ENCODE peak calls at places on chromosomes 12 and 14, in five cellular contexts. One of them, this sample, is unnamed.

GRCh38 chr14:104688755-104689619 is at the start of gene INF2:
- DNase-seq in left ventricle myocardium inferior: peak; percentile 69
- DNase-seq in neuronal stem cell: peak; percentile 54
- DNase-seq in K562: peak; percentile 91
- DNase-seq in upper lobe of left lung: peak; percentile 59
- DNase-seq in this sample: peak; percentile 37

GRCh38 chr12:1324099-1324498 is 270.3 kb downstream of the FBXL14 start:
- DNase-seq in left ventricle myocardium inferior: no peak
- DNase-seq in neuronal stem cell: no peak
- DNase-seq in K562: no peak
- DNase-seq in upper lobe of left lung: no peak
- DNase-seq in this sample: no peak

GRCh38 chr12:113577464-113578121 is 105.9 kb upstream of the LHX5 start:
- DNase-seq in left ventricle myocardium inferior: no peak
- DNase-seq in neuronal stem cell: no peak
- DNase-seq in K562: no peak
- DNase-seq in upper lobe of left lung: no peak
- DNase-seq in this sample: no peak

GRCh38 chr12:121803861-121804416 is at the start of gene SETD1B:
- DNase-seq in left ventricle myocardium inferior: peak; percentile 68
- DNase-seq in neuronal stem cell: no peak
- DNase-seq in K562: peak; percentile 33
- DNase-seq in upper lobe of left lung: peak; percentile 64
- DNase-seq in this sample: peak; percentile 60

GRCh38 chr14:99427632-99428315 is 52.9 kb downstream of the SETD3 start:
- DNase-seq in left ventricle myocardium inferior: no peak
- DNase-seq in neuronal stem cell: no peak
- DNase-seq in K562: no peak
- DNase-seq in upper lobe of left lung: no peak
- DNase-seq in this sample: no peak

GRCh38 chr12:107847830-107848229 is 73.3 kb downstream of the ASCL4 start:
- DNase-seq in left ventricle myocardium inferior: no peak
- DNase-seq in neuronal stem cell: no peak
- DNase-seq in K562: no peak
- DNase-seq in upper lobe of left lung: no peak
- DNase-seq in this sample: no peak

GRCh38 chr14:42335918-42336317 is 729.2 kb downstream of the LRFN5 start:
- DNase-seq in left ventricle myocardium inferior: no peak
- DNase-seq in neuronal stem cell: no peak
- DNase-seq in K562: no peak
- DNase-seq in upper lobe of left lung: no peak
- DNase-seq in this sample: no peak

GRCh38 chr14:36657409-36658090 is 4.1 kb upstream of the PAX9 start:
- DNase-seq in left ventricle myocardium inferior: no peak
- DNase-seq in neuronal stem cell: no peak
- DNase-seq in K562: no peak
- DNase-seq in upper lobe of left lung: no peak
- DNase-seq in this sample: no peak

GRCh38 chr12:66823857-66824570 is 145.1 kb upstream of the GRIP1 start:
- DNase-seq in left ventricle myocardium inferior: no peak
- DNase-seq in neuronal stem cell: no peak
- DNase-seq in K562: no peak
- DNase-seq in upper lobe of left lung: no peak
- DNase-seq in this sample: no peak

GRCh38 chr12:61414470-61414869 is 845.7 kb upstream of the USP15 start:
- DNase-seq in left ventricle myocardium inferior: no peak
- DNase-seq in neuronal stem cell: no peak
- DNase-seq in K562: no peak
- DNase-seq in upper lobe of left lung: no peak
- DNase-seq in this sample: no peak

GRCh38 chr12:43069768-43070221 is 480.2 kb upstream of the PRICKLE1 start:
- DNase-seq in left ventricle myocardium inferior: peak; percentile 18
- DNase-seq in neuronal stem cell: no peak
- DNase-seq in K562: no peak
- DNase-seq in upper lobe of left lung: no peak
- DNase-seq in this sample: no peak

GRCh38 chr12:67747869-67748760 is 99.6 kb downstream of the DYRK2 start:
- DNase-seq in left ventricle myocardium inferior: no peak
- DNase-seq in neuronal stem cell: no peak
- DNase-seq in K562: no peak
- DNase-seq in upper lobe of left lung: no peak
- DNase-seq in this sample: no peak

DNA sequence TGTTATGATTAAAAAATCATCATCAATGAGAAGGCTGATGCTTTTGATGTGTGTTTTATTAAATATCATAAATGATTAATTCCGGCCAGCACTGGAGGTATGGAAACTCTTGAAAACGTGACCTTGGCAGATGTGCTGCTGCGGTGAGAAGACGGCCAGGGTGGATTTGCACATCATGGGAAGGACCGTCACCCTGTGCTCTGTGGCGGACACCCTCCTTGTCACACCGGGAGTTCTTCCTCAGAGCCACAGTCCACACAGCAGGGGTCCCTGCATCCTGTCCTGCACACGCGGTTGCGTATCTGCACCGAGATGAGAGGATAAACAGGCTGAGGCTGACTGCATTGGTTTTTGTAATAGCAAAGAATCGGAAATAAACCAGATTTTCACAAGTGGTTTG is 33.5 kb downstream of the FZD10 start:
- DNase-seq in left ventricle myocardium inferior: no peak
- DNase-seq in neuronal stem cell: no peak
- DNase-seq in K562: no peak
- DNase-seq in upper lobe of left lung: no peak
- DNase-seq in this sample: no peak
- H3K9me3 ChIP-seq in left ventricle myocardium inferior: peaks cover 7% of the 10 kb centered on the region
- H3K9me3 ChIP-seq in neuronal stem cell: peaks cover 2% of the 10 kb centered on the region
- H3K9me3 ChIP-seq in K562: no peaks in the 10 kb centered on the region
- H3K9me3 ChIP-seq in upper lobe of left lung: no peaks in the 10 kb centered on the region
- H3K9me3 ChIP-seq in this sample: no peaks in the 10 kb centered on the region

GRCh38 chr14:23663711-23664110 is 27.5 kb downstream of the DHRS2 start:
- DNase-seq in left ventricle myocardium inferior: no peak
- DNase-seq in neuronal stem cell: no peak
- DNase-seq in K562: no peak
- DNase-seq in upper lobe of left lung: no peak
- DNase-seq in this sample: no peak
- H3K27ac ChIP-seq in left ventricle myocardium inferior: no peak overlapping the region
- H3K27ac ChIP-seq in neuronal stem cell: no peak overlapping the region
- H3K27ac ChIP-seq in K562: no peak overlapping the region
- H3K27ac ChIP-seq in upper lobe of left lung: no peak overlapping the region
- H3K27ac ChIP-seq in this sample: no peak overlapping the region

GRCh38 chr12:131049002-131049401 is 95.3 kb downstream of the ADGRD1 start:
- DNase-seq in left ventricle myocardium inferior: no peak
- DNase-seq in neuronal stem cell: no peak
- DNase-seq in K562: no peak
- DNase-seq in upper lobe of left lung: no peak
- DNase-seq in this sample: no peak
- H3K4me1 ChIP-seq in left ventricle myocardium inferior: peaks cover 40% of the 10 kb centered on the region
- H3K4me1 ChIP-seq in neuronal stem cell: no peaks in the 10 kb centered on the region
- H3K4me1 ChIP-seq in K562: peaks cover 32% of the 10 kb centered on the region
- H3K4me1 ChIP-seq in upper lobe of left lung: peaks cover 3% of the 10 kb centered on the region
- H3K4me1 ChIP-seq in this sample: no peaks in the 10 kb centered on the region

GRCh38 chr14:29271669-29272068 is 505.1 kb downstream of the FOXG1 start:
- DNase-seq in left ventricle myocardium inferior: no peak
- DNase-seq in neuronal stem cell: no peak
- DNase-seq in K562: no peak
- DNase-seq in upper lobe of left lung: no peak
- DNase-seq in this sample: no peak
- H3K9me3 ChIP-seq in left ventricle myocardium inferior: no peaks in the 10 kb centered on the region
- H3K9me3 ChIP-seq in neuronal stem cell: no peaks in the 10 kb centered on the region
- H3K9me3 ChIP-seq in K562: no peaks in the 10 kb centered on the region
- H3K9me3 ChIP-seq in upper lobe of left lung: no peaks in the 10 kb centered on the region
- H3K9me3 ChIP-seq in this sample: no peaks in the 10 kb centered on the region

GRCh38 chr12:13079440-13079906 is 24.0 kb downstream of the GSG1 start:
- DNase-seq in left ventricle myocardium inferior: no peak
- DNase-seq in neuronal stem cell: no peak
- DNase-seq in K562: no peak
- DNase-seq in upper lobe of left lung: no peak
- DNase-seq in this sample: no peak
- H3K27ac ChIP-seq in left ventricle myocardium inferior: no peak overlapping the region
- H3K27ac ChIP-seq in neuronal stem cell: no peak overlapping the region
- H3K27ac ChIP-seq in K562: no peak overlapping the region
- H3K27ac ChIP-seq in upper lobe of left lung: no peak overlapping the region
- H3K27ac ChIP-seq in this sample: no peak overlapping the region

DNA sequence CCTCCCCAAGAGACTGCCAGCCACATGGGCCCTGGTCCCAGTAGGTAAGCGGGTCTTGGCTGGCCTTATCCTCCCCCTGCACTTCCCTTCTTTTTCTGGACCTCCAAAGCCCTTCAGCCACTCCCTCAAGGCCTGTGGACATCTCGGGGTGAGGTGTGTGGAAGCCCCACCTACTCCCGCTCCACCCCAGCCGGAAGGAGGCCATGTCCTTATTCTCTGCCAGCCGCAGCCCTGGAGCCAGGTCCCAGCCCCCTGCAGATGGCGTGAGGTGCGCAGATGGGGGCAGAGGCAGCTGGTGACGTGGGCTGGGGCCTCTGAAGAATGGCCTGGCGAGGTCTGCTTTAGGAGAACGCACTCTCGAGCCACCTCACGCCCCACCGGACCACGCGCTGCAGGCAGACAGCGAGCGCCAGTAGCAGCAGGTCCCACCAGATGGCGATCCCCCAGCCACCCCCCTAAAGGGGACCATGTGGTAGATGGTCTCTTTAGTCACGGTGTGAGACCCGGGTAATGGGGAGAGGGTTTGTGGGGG is 167.1 kb downstream of the TSPAN9 start:
- DNase-seq in left ventricle myocardium inferior: no peak
- DNase-seq in neuronal stem cell: no peak
- DNase-seq in K562: no peak
- DNase-seq in upper lobe of left lung: no peak
- DNase-seq in this sample: no peak
- H3K4me1 ChIP-seq in left ventricle myocardium inferior: peaks cover 100% of the 10 kb centered on the region
- H3K4me1 ChIP-seq in neuronal stem cell: no peaks in the 10 kb centered on the region
- H3K4me1 ChIP-seq in K562: no peaks in the 10 kb centered on the region
- H3K4me1 ChIP-seq in upper lobe of left lung: peaks cover 25% of the 10 kb centered on the region
- H3K4me1 ChIP-seq in this sample: peaks cover 3% of the 10 kb centered on the region

GRCh38 chr14:60508363-60508706 is 611 bp upstream of the SIX6 start:
- DNase-seq in left ventricle myocardium inferior: no peak
- DNase-seq in neuronal stem cell: no peak
- DNase-seq in K562: no peak
- DNase-seq in upper lobe of left lung: no peak
- DNase-seq in this sample: no peak
- H3K9me3 ChIP-seq in left ventricle myocardium inferior: no peaks in the 10 kb centered on the region
- H3K9me3 ChIP-seq in neuronal stem cell: no peaks in the 10 kb centered on the region
- H3K9me3 ChIP-seq in K562: no peaks in the 10 kb centered on the region
- H3K9me3 ChIP-seq in upper lobe of left lung: no peaks in the 10 kb centered on the region
- H3K9me3 ChIP-seq in this sample: no peaks in the 10 kb centered on the region

GRCh38 chr12:71865166-71865713 is 25.7 kb downstream of the TBC1D15 start:
- DNase-seq in left ventricle myocardium inferior: no peak
- DNase-seq in neuronal stem cell: no peak
- DNase-seq in K562: no peak
- DNase-seq in upper lobe of left lung: no peak
- DNase-seq in this sample: no peak
- H3K27ac ChIP-seq in left ventricle myocardium inferior: no peak overlapping the region
- H3K27ac ChIP-seq in neuronal stem cell: no peak overlapping the region
- H3K27ac ChIP-seq in K562: no peak overlapping the region
- H3K27ac ChIP-seq in upper lobe of left lung: no peak overlapping the region
- H3K27ac ChIP-seq in this sample: no peak overlapping the region